ENCODE peak calls at places on chromosome 9, in eight cellular contexts. D, Z, B, U, L, C, R and H are unnamed samples.

GRCh38 chr9:131037336-131038255 is 28.6 kb downstream of the LAMC3 start:
- DNase-seq in L (no peak), B (no peak), R (no peak), C (no peak), D (no peak), U (no peak), Z (no peak), H (no peak)

GRCh38 chr9:114560956-114561355 is 26.6 kb upstream of the ATP6V1G1 start:
- DNase-seq in R (no peak), U (no peak), B (no peak), Z (no peak), C (no peak), D (no peak), L (no peak), H (no peak)

GRCh38 chr9:38180631-38181030 is 111.6 kb upstream of the SHB start:
- DNase-seq in U (no peak), Z (no peak), C (no peak), D (no peak), R (no peak), B (no peak), L (no peak), H (no peak)

GRCh38 chr9:120559546-120559945 is 20.4 kb downstream of the CDK5RAP2 start:
- DNase-seq in D (no peak), C (no peak), U (no peak), L (no peak), Z (no peak), R (no peak), B (no peak), H (no peak)

GRCh38 chr9:92242115-92242778 is 51.2 kb downstream of the IARS1 start:
- DNase-seq in Z (no peak), U (no peak), R (peak), D (no peak), B (no peak), C (no peak), L (no peak), H (no peak)

GRCh38 chr9:108551030-108551964 is 304.5 kb downstream of the ACTL7B start:
- DNase-seq in B (no peak), C (no peak), R (peak), Z (no peak), D (no peak), U (no peak), L (no peak), H (no peak)

GRCh38 chr9:93028448-93029006 is 30.0 kb upstream of the SUSD3 start:
- DNase-seq in C (no peak), L (peak), B (no peak), D (peak), U (peak), R (no peak), Z (peak), H (peak)

GRCh38 chr9:133396952-133397351 is 20.8 kb downstream of the STKLD1 start:
- DNase-seq in D (no peak), R (no peak), L (no peak), Z (no peak), U (no peak), B (no peak), C (no peak), H (no peak)

GRCh38 chr9:104868687-104869404 is 59.1 kb downstream of the ABCA1 start:
- DNase-seq in R (peak), C (peak), D (no peak), U (no peak), Z (peak), B (no peak), L (peak), H (no peak)

GRCh38 chr9:96612105-96612965 is 7.3 kb downstream of the CDC14B start:
- DNase-seq in B (no peak), Z (no peak), C (no peak), D (no peak), L (no peak), U (no peak), R (peak), H (no peak)

GRCh38 chr9:113912816-113913215 is 36.7 kb downstream of the ZNF618 start:
- DNase-seq in R (no peak), B (no peak), D (no peak), Z (no peak), L (no peak), U (no peak), C (no peak), H (no peak)

GRCh38 chr9:135504262-135505229 is 4.1 kb downstream of the MRPS2 start:
- DNase-seq in D (no peak), C (peak), B (peak), L (peak), U (peak), R (peak), Z (peak), H (peak)

GRCh38 chr9:37529111-37529510 is 43.4 kb downstream of the POLR1E start:
- DNase-seq in R (no peak), L (no peak), B (peak), Z (peak), U (peak), C (peak), D (peak), H (peak)

GRCh38 chr9:130283514-130284248 is 18.1 kb downstream of the HMCN2 start:
- DNase-seq in R (no peak), U (no peak), C (no peak), D (no peak), B (no peak), L (no peak), Z (no peak), H (no peak)

GRCh38 chr9:119556129-119556875 is 187.1 kb upstream of the BRINP1 start:
- DNase-seq in R (peak), L (no peak), D (no peak), Z (peak), U (peak), C (peak), B (peak), H (peak)